ENCODE peak calls at places on chromosome 5, in four cellular contexts. R is GM23248; C is effector memory CD4-positive, alpha-beta T cell; X is tibial artery. Q is an unnamed sample. For H3K4me1, the result is how much of the 10 kb centered on the place peaks cover.

GRCh38 chr5:158382473-158382872 is 523.5 kb upstream of the CLINT1 start:
- DNase-seq in X (peak), C (no peak), R (peak), Q (peak)

GRCh38 chr5:67105270-67105669 is 91.3 kb downstream of the CD180 start:
- DNase-seq in C (no peak), R (no peak), X (no peak), Q (no peak)

GRCh38 chr5:154320690-154321089 is 125.1 kb upstream of the SAP30L start:
- DNase-seq in C (no peak), X (no peak), R (peak), Q (peak)

GRCh38 chr5:109743041-109743531 is 53.4 kb downstream of the MAN2A1 start:
- DNase-seq in C (no peak), R (no peak), X (no peak), Q (no peak)

GRCh38 chr5:169433221-169433651 is 132.3 kb upstream of the SLIT3 start:
- DNase-seq in X (no peak), C (no peak), R (peak), Q (no peak)

GRCh38 chr5:170597876-170598275 is 94.1 kb downstream of the KCNIP1 start:
- DNase-seq in R (peak), X (no peak), C (no peak), Q (no peak)

GRCh38 chr5:21152611-21153010 is 1164.6 kb upstream of the CDH18 start:
- DNase-seq in X (no peak), R (peak), C (no peak), Q (no peak)

GRCh38 chr5:36928947-36929346 is 52.4 kb downstream of the NIPBL start:
- DNase-seq in C (no peak), R (peak), X (no peak), Q (no peak)

GRCh38 chr5:6862306-6862705 is 149.1 kb downstream of the TENT4A start:
- DNase-seq in C (no peak), R (no peak), X (no peak), Q (no peak)

GRCh38 chr5:178113841-178114324 is 551 bp downstream of the N4BP3 start:
- DNase-seq in C (no peak), R (no peak), X (no peak), Q (no peak)

GRCh38 chr5:575636-576035 is 36.5 kb upstream of the CEP72 start:
- DNase-seq in X (no peak), C (no peak), R (no peak), Q (no peak)

GRCh38 chr5:9851458-9851857 is 221.3 kb upstream of the TAS2R1 start:
- DNase-seq in R (peak), C (no peak), X (no peak), Q (no peak)

GRCh38 chr5:130836729-130837660 is 328.1 kb downstream of the HINT1 start:
- DNase-seq in R (no peak), C (no peak), X (no peak), Q (no peak)

GRCh38 chr5:107310181-107310580 is 360.6 kb downstream of the EFNA5 start:
- DNase-seq in R (no peak), C (no peak), X (no peak), Q (no peak)

GRCh38 chr5:132268698-132269551 is 11.4 kb downstream of the PDLIM4 start:
- DNase-seq in C (no peak), R (peak), X (no peak), Q (peak)

GRCh38 chr5:174371600-174372094 is 326.1 kb downstream of the NSG2 start:
- DNase-seq in C (no peak), X (no peak), R (peak), Q (no peak)

GRCh38 chr5:421901-422300 is 21.1 kb upstream of the EXOC3 start:
- DNase-seq in C (no peak), R (no peak), X (no peak), Q (peak)

GRCh38 chr5:93800988-93801811 is 59.8 kb upstream of the POU5F2 start:
- DNase-seq in X (no peak), C (no peak), R (peak), Q (peak)

GRCh38 chr5:147689436-147689835 is 93.1 kb downstream of the JAKMIP2 start:
- DNase-seq in X (no peak), C (no peak), R (no peak), Q (no peak)

GRCh38 chr5:59090323-59090722 is 507.4 kb downstream of the RAB3C start:
- DNase-seq in C (no peak), R (no peak), X (no peak), Q (no peak)

GRCh38 chr5:54630738-54631369 is 113.3 kb downstream of the SNX18 start:
- DNase-seq in R (peak), X (peak), C (no peak), Q (no peak)

GRCh38 chr5:31186672-31187267 is 6.7 kb upstream of the CDH6 start:
- DNase-seq in X (no peak), R (peak), C (no peak), Q (no peak)

GRCh38 chr5:181205735-181206401 is 872 bp upstream of the TRIM7 start:
- DNase-seq in C (no peak), R (no peak), X (no peak), Q (no peak)

GRCh38 chr5:116076496-116076895 is 8.3 kb upstream of the COMMD10 start:
- DNase-seq in X (no peak), R (no peak), C (no peak), Q (no peak)

GRCh38 chr5:36054646-36055045 is 12.0 kb downstream of the UGT3A2 start:
- DNase-seq in R (peak), X (no peak), C (no peak), Q (no peak)

GRCh38 chr5:10565785-10566506 is 2.1 kb downstream of the ANKRD33B start:
- DNase-seq in X (no peak), C (no peak), R (peak), Q (peak)

GRCh38 chr5:126875303-126875785 is 98.4 kb downstream of the LMNB1 start:
- DNase-seq in X (no peak), R (no peak), C (no peak), Q (no peak)

GRCh38 chr5:111532873-111533272 is 20.5 kb upstream of the STARD4 start:
- DNase-seq in R (peak), X (no peak), C (no peak), Q (no peak)

GRCh38 chr5:7015586-7016256 is 302.5 kb downstream of the TENT4A start:
- DNase-seq in X (no peak), R (no peak), C (no peak), Q (no peak)

GRCh38 chr5:675876-676698 is 17.1 kb downstream of the TPPP start:
- DNase-seq in X (peak), R (no peak), C (no peak), Q (peak)

GRCh38 chr5:923473-923873 is 30.8 kb downstream of the TRIP13 start:
- DNase-seq in R (peak), C (peak), X (peak), Q (peak)

GRCh38 chr5:90680831-90681420 is 122.3 kb downstream of the ADGRV1 start:
- DNase-seq in R (no peak), X (no peak), C (no peak), Q (no peak)

GRCh38 chr5:119913425-119913824 is 284.1 kb downstream of the FAM170A start:
- DNase-seq in R (no peak), X (no peak), C (no peak), Q (no peak)

GRCh38 chr5:54217826-54218503 is 92.4 kb downstream of the ARL15 start:
- DNase-seq in C (no peak), X (no peak), R (peak), Q (no peak)

GRCh38 chr5:69369369-69370121 is at the start of the genes AK6, RAD17 and TAF9:
- DNase-seq in X (peak), C (peak), R (peak), Q (peak)

GRCh38 chr5:69372394-69372793 is 2.8 kb downstream of the RAD17 start:
- DNase-seq in R (no peak), X (no peak), C (no peak), Q (no peak)

GRCh38 chr5:69364850-69365249 is 4.5 kb downstream of the AK6 start:
- DNase-seq in X (no peak), R (peak), C (no peak), Q (no peak)

GRCh38 chr5:69367697-69368279 is 1.5 kb downstream of the AK6 start:
- DNase-seq in X (no peak), C (no peak), R (no peak), Q (no peak)

GRCh38 chr5:69368458-69369368 is 607 bp downstream of the AK6 start:
- DNase-seq in C (no peak), X (no peak), R (peak), Q (no peak)
- H3K4me1 ChIP-seq in C (under half), X (under half), R (under half), Q (under half)

GRCh38 chr5:61630908-61631307 is 298.9 kb downstream of the ZSWIM6 start:
- DNase-seq in R (no peak), X (no peak), C (no peak), Q (no peak)

GRCh38 chr5:61631438-61631941 is 299.4 kb downstream of the ZSWIM6 start:
- DNase-seq in R (peak), X (peak), C (no peak), Q (peak)

GRCh38 chr5:61635271-61635670 is 303.2 kb downstream of the ZSWIM6 start:
- DNase-seq in C (no peak), R (no peak), X (no peak), Q (no peak)

GRCh38 chr5:61626639-61627282 is 294.7 kb downstream of the ZSWIM6 start:
- DNase-seq in C (no peak), R (no peak), X (no peak), Q (no peak)

GRCh38 chr5:61632064-61632463 is 300.0 kb downstream of the ZSWIM6 start:
- DNase-seq in R (no peak), X (no peak), C (no peak), Q (no peak)
- H3K4me1 ChIP-seq in R (under half), X (under half), C (under half), Q (under half)

GRCh38 chr5:151872701-151873100 is 52.0 kb downstream of the GLRA1 start:
- DNase-seq in X (no peak), R (no peak), C (no peak), Q (no peak)
- H3K4me1 ChIP-seq in X (under half), R (under half), C (under half), Q (under half)

GRCh38 chr5:140112685-140113179 is 1.2 kb upstream of the PURA start:
- DNase-seq in R (peak), X (no peak), C (no peak), Q (no peak)
- H3K4me1 ChIP-seq in R (under half), X (under half), C (under half), Q (half or more)

DNA sequence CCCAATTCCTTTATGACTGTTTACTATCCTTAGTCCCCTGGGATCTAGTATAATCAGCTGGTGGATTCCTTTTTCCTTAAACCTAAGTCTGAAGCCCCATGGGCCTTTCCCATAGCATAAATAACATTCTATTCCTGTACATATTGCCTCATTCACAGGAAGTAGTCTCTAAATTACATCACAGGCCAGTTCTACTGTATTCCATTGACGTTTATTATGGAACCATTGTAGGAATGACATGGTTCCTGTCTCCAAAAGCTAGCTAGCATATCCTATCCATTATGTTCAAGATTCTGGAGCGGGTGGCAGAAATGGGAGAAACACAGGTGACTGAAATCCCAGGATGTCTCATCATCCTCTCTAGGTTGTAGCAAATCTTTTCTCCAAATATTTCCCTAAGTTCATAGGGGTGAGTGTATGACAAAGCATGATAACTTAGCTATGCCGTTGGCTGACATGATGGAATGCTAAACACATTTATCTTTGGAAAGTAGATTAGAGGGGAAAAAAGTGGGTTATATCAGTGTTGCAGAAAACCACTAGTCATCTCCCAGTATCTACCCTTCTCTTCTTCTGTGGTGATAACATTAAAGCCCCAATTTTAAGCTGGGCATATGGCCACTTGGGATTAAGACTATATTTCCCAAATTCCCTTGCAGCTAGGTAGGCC is 140.1 kb downstream of the FGF1 start:
- DNase-seq in X (no peak), C (no peak), R (peak), Q (no peak)
- H3K4me1 ChIP-seq in X (under half), C (under half), R (half or more), Q (under half)

DNA sequence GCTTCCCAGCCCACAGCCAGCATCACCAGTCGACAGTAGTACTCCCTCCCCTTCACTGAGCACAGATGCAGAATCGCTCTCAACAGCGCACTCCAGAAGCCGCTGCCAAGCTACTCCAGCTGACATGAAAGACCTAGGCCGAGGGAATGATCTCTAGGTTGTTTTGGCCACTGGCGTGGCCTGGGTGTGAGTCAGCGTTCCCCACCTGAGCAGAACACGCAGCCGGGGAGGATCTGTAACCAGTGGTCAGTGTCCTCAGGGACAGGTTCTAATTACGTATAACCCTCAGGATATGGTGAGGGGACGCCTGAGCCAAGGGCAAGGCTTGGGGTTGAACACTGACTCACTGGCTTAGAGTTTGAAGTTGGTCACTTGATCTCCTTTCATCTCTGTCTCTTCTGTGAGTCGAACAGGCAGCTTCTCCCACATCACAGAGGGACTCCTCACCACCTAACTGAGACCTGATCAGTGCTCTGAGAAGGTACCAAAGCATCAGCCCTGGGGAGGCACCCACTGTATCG is 76.9 kb upstream of the IL17B start:
- DNase-seq in C (no peak), R (peak), X (no peak), Q (peak)
- H3K4me1 ChIP-seq in C (under half), R (under half), X (under half), Q (half or more)

Q was measured in psoas muscle.